ENCODE peak calls at places on chromosomes 5 and 9, in seven cellular contexts. K, A, E, M, G, S and W are unnamed samples.
A peak's percentile ranks its signal among the peaks of the same experiment; 100 is the strongest.

GRCh38 chr5:119470851-119471451 is 18.7 kb downstream of the HSD17B4 start:
- DNase-seq in A (peak; percentile 32), S (peak; percentile 28), G (peak; percentile 31), E (peak; percentile 33), K (no peak), M (no peak), W (peak; percentile 8)

GRCh38 chr5:146877178-146877681 is 1.3 kb downstream of the PPP2R2B start:
- DNase-seq in K (no peak), G (peak; percentile 24), E (no peak), S (no peak), A (no peak), M (no peak), W (no peak)

GRCh38 chr5:88692979-88693932 is 189.7 kb downstream of the MEF2C start:
- DNase-seq in K (no peak), S (no peak), A (peak; percentile 79), E (no peak), G (no peak), M (no peak), W (no peak)

GRCh38 chr5:95564450-95564849 is 9.5 kb downstream of the ARSK start:
- DNase-seq in G (peak; percentile 27), E (no peak), K (no peak), A (no peak), M (no peak), S (no peak), W (no peak)

GRCh38 chr5:56253924-56254323 is 20.8 kb upstream of the ANKRD55 start:
- DNase-seq in E (no peak), K (no peak), A (no peak), M (no peak), S (no peak), G (no peak), W (no peak)

GRCh38 chr5:14676320-14676719 is 11.8 kb downstream of the OTULIN start:
- DNase-seq in M (peak; percentile 41), S (peak; percentile 87), E (peak; percentile 80), K (no peak), G (no peak), A (peak; percentile 75), W (no peak)

GRCh38 chr5:76582252-76583162 is 40.7 kb downstream of the F2RL2 start:
- DNase-seq in E (no peak), M (peak; percentile 29), A (peak; percentile 46), S (peak; percentile 26), G (no peak), K (no peak), W (no peak)

GRCh38 chr5:34499001-34499734 is 157.0 kb upstream of the RAI14 start:
- DNase-seq in M (peak; percentile 51), G (no peak), A (peak; percentile 94), S (peak; percentile 82), K (no peak), E (no peak), W (peak; percentile 66)

GRCh38 chr5:43649256-43649655 is 46.3 kb downstream of the NNT start:
- DNase-seq in M (no peak), A (peak; percentile 67), S (peak; percentile 79), G (no peak), E (no peak), K (no peak), W (no peak)

GRCh38 chr9:111516061-111516465 is 8.9 kb upstream of the ZNF483 start:
- DNase-seq in A (peak; percentile 58), S (peak; percentile 17), K (no peak), G (no peak), E (no peak), M (no peak), W (no peak)

GRCh38 chr5:163407034-163407652 is 30.3 kb upstream of the CCNG1 start:
- DNase-seq in E (no peak), M (no peak), A (peak; percentile 35), S (no peak), K (no peak), G (no peak), W (peak; percentile 10)

GRCh38 chr5:83562817-83563557 is 91.4 kb downstream of the VCAN start:
- DNase-seq in A (no peak), K (no peak), S (no peak), M (no peak), G (no peak), E (no peak), W (no peak)

GRCh38 chr9:93260290-93261066 is 76.5 kb downstream of the WNK2 start:
- DNase-seq in K (no peak), A (no peak), E (no peak), S (no peak), G (peak; percentile 15), M (no peak), W (no peak)

GRCh38 chr9:131595771-131596743 is 50.7 kb downstream of the PRRT1B start:
- DNase-seq in K (no peak), S (no peak), M (no peak), G (no peak), A (no peak), E (no peak), W (no peak)

GRCh38 chr9:130201399-130201873 is 29.2 kb downstream of the NCS1 start:
- DNase-seq in G (no peak), E (peak; percentile 39), M (no peak), S (no peak), K (no peak), A (no peak), W (no peak)

GRCh38 chr5:57855831-57856230 is 373.2 kb upstream of the ACTBL2 start:
- DNase-seq in A (peak; percentile 58), K (no peak), S (no peak), G (no peak), M (no peak), E (no peak), W (no peak)

GRCh38 chr9:34572092-34572491 is 17.4 kb downstream of the CNTFR start:
- DNase-seq in M (no peak), A (peak; percentile 27), S (no peak), G (no peak), E (no peak), K (no peak), W (no peak)

GRCh38 chr9:131856105-131856504 is 116.2 kb upstream of the RAPGEF1 start:
- DNase-seq in K (no peak), S (no peak), G (no peak), A (no peak), E (no peak), M (no peak), W (no peak)

GRCh38 chr5:77627869-77628674 is 10.4 kb downstream of the OTP start:
- DNase-seq in K (no peak), G (no peak), M (no peak), E (no peak), S (no peak), A (no peak), W (no peak)

GRCh38 chr9:215631-216155 is 1.0 kb downstream of the DOCK8 start:
- DNase-seq in G (no peak), A (no peak), M (no peak), S (no peak), E (no peak), K (no peak), W (no peak)

GRCh38 chr5:132489871-132490483 is 596 bp downstream of the IRF1 start:
- DNase-seq in M (peak; percentile 53), G (peak; percentile 80), E (peak; percentile 43), A (peak; percentile 55), S (peak; percentile 29), K (no peak), W (peak; percentile 20)

GRCh38 chr5:178866946-178867345 is 7.2 kb downstream of the ZNF354B start:
- DNase-seq in S (no peak), E (no peak), G (no peak), M (no peak), A (no peak), K (no peak), W (no peak)

GRCh38 chr9:135533674-135534073 is 12.3 kb upstream of the OBP2A start:
- DNase-seq in E (no peak), A (no peak), M (no peak), G (no peak), S (no peak), K (no peak), W (no peak)

GRCh38 chr5:96079075-96079474 is 117.4 kb upstream of the ELL2 start:
- DNase-seq in A (peak; percentile 97), M (peak; percentile 68), E (peak; percentile 92), K (no peak), G (no peak), S (peak; percentile 96), W (peak; percentile 78)

GRCh38 chr9:133733421-133734250 is 4.5 kb downstream of the SARDH start:
- DNase-seq in M (no peak), A (no peak), K (no peak), S (no peak), G (peak; percentile 48), E (no peak), W (no peak)

GRCh38 chr5:25858019-25858418 is 1180.4 kb downstream of the CDH9 start:
- DNase-seq in A (no peak), M (no peak), G (peak; percentile 31), E (no peak), K (no peak), S (no peak), W (no peak)

GRCh38 chr5:55234171-55234700 is 828 bp upstream of the CCNO start:
- DNase-seq in G (no peak), A (peak; percentile 70), M (no peak), S (peak; percentile 40), K (peak; percentile 2), E (peak; percentile 52), W (no peak)

GRCh38 chr9:125816321-125816720 is 69.1 kb downstream of the PBX3 start:
- DNase-seq in E (no peak), G (peak; percentile 40), K (no peak), S (no peak), A (no peak), M (no peak), W (no peak)

GRCh38 chr9:34123682-34124081 is 2.8 kb downstream of the DCAF12 start:
- DNase-seq in E (no peak), G (no peak), S (no peak), A (no peak), K (no peak), M (peak; percentile 12), W (no peak)

GRCh38 chr9:89798546-89799120 is 193.8 kb downstream of the GADD45G start:
- DNase-seq in M (no peak), A (no peak), G (no peak), S (no peak), E (no peak), K (no peak), W (no peak)

GRCh38 chr9:36284226-36284625 is 26.0 kb upstream of the GNE start:
- DNase-seq in G (no peak), E (no peak), S (no peak), A (peak; percentile 80), M (no peak), K (no peak), W (no peak)

GRCh38 chr5:14526493-14526892 is 55.1 kb upstream of the OTULINL start:
- DNase-seq in K (no peak), G (no peak), S (no peak), A (no peak), E (no peak), M (no peak), W (no peak)

GRCh38 chr5:159182691-159183090 is 26.7 kb downstream of the RNF145 start:
- DNase-seq in K (no peak), G (no peak), S (no peak), M (no peak), E (no peak), A (no peak), W (no peak)

GRCh38 chr9:130912932-130913598 is 16.5 kb upstream of the QRFP start:
- DNase-seq in G (no peak), E (peak; percentile 91), S (peak; percentile 58), K (no peak), A (peak; percentile 95), M (no peak), W (peak; percentile 28)

GRCh38 chr9:109253637-109254284 is 67.1 kb downstream of the EPB41L4B start:
- DNase-seq in S (peak; percentile 93), A (peak; percentile 99), G (no peak), M (no peak), K (no peak), E (peak; percentile 84), W (no peak)

GRCh38 chr5:29005386-29005785 is 1967.0 kb upstream of the CDH9 start:
- DNase-seq in A (peak; percentile 11), E (no peak), K (no peak), G (no peak), S (peak; percentile 28), M (no peak), W (no peak)

GRCh38 chr5:146877783-146878470 is 630 bp downstream of the PPP2R2B start:
- DNase-seq in E (peak; percentile 38), G (peak; percentile 76), M (peak; percentile 33), K (no peak), S (peak; percentile 5), A (peak; percentile 28), W (no peak)

GRCh38 chr9:115025721-115026120 is 92.2 kb downstream of the TNC start:
- DNase-seq in E (no peak), G (no peak), K (no peak), M (no peak), A (peak; percentile 86), S (no peak), W (no peak)